ENCODE peak calls at places on chromosomes 3 and 15, in six cellular contexts. B is hepatocyte, Q is mucosa of descending colon, L is psoas muscle, O is non-pigmented ciliary epithelial cell, W is left cardiac atrium. E is an unnamed sample.
A peak's percentile ranks its signal among the peaks of the same experiment; 100 is the strongest.

GRCh38 chr3:23807161-23808015 is 1.6 kb downstream of the UBE2E1 start:
- DNase-seq in B (peak; percentile 8), Q (no peak), L (no peak), O (no peak), W (no peak), E (peak; percentile 17)

GRCh38 chr15:66859688-66860253 is 157.7 kb downstream of the SMAD6 start:
- DNase-seq in B (no peak), Q (no peak), L (no peak), O (no peak), W (no peak), E (no peak)

GRCh38 chr3:126180477-126181397 is at the start of gene ALDH1L1:
- DNase-seq in B (peak; percentile 80), Q (peak; percentile 68), L (peak; percentile 88), O (no peak), W (peak; percentile 84), E (no peak)

GRCh38 chr3:30553641-30554316 is 52.6 kb upstream of the TGFBR2 start:
- DNase-seq in B (no peak), Q (no peak), L (no peak), O (no peak), W (no peak), E (no peak)

GRCh38 chr15:74614744-74615312 is 808 bp upstream of the CLK3 start:
- DNase-seq in B (peak; percentile 93), Q (peak; percentile 93), L (peak; percentile 88), O (no peak), W (peak; percentile 89), E (peak; percentile 76)

GRCh38 chr15:90264649-90265048 is 823 bp upstream of the NGRN start:
- DNase-seq in B (peak; percentile 17), Q (no peak), L (no peak), O (no peak), W (no peak), E (peak; percentile 94)

GRCh38 chr3:175729466-175729865 is 870.3 kb downstream of the NAALADL2 start:
- DNase-seq in B (no peak), Q (no peak), L (no peak), O (no peak), W (no peak), E (no peak)

GRCh38 chr15:45891766-45892165 is 256.9 kb downstream of the SQOR start:
- DNase-seq in B (peak; percentile 54), Q (no peak), L (no peak), O (no peak), W (no peak), E (no peak)

GRCh38 chr3:129793356-129793755 is 100.2 kb downstream of the TMCC1 start:
- DNase-seq in B (peak; percentile 3), Q (no peak), L (no peak), O (no peak), W (no peak), E (no peak)

GRCh38 chr15:34436956-34437442 is 609 bp downstream of the GOLGA8A start:
- DNase-seq in B (peak; percentile 65), Q (peak; percentile 61), L (no peak), O (no peak), W (peak; percentile 39), E (peak; percentile 27)

GRCh38 chr3:119891944-119892721 is 110.2 kb downstream of the NR1I2 start:
- DNase-seq in B (peak; percentile 68), Q (no peak), L (no peak), O (no peak), W (no peak), E (peak; percentile 80)

GRCh38 chr3:128919988-128920387 is 40.6 kb downstream of the ACAD9 start:
- DNase-seq in B (no peak), Q (no peak), L (no peak), O (no peak), W (no peak), E (no peak)

GRCh38 chr3:57094011-57094535 is 33.6 kb downstream of the SPATA12 start:
- DNase-seq in B (no peak), Q (no peak), L (no peak), O (no peak), W (no peak), E (no peak)

GRCh38 chr15:70856177-70856883 is 2.4 kb upstream of the LARP6 start:
- DNase-seq in B (no peak), Q (no peak), L (no peak), O (no peak), W (no peak), E (no peak)

GRCh38 chr15:91879148-91879547 is 25.6 kb downstream of the SLCO3A1 start:
- DNase-seq in B (no peak), Q (no peak), L (no peak), O (no peak), W (no peak), E (no peak)

GRCh38 chr3:37554364-37554763 is 307.3 kb upstream of the CTDSPL start:
- DNase-seq in B (no peak), Q (no peak), L (no peak), O (no peak), W (no peak), E (no peak)

GRCh38 chr3:36874351-36874874 is 70.4 kb downstream of the TRANK1 start:
- DNase-seq in B (no peak), Q (no peak), L (no peak), O (no peak), W (no peak), E (no peak)

GRCh38 chr3:160618878-160619277 is 53.5 kb upstream of the KPNA4 start:
- DNase-seq in B (no peak), Q (no peak), L (no peak), O (no peak), W (no peak), E (no peak)

GRCh38 chr3:150495149-150495548 is 51.1 kb downstream of the SERP1 start:
- DNase-seq in B (peak; percentile 15), Q (no peak), L (no peak), O (no peak), W (no peak), E (no peak)

GRCh38 chr15:27408428-27408827 is 437.4 kb downstream of the GABRG3 start:
- DNase-seq in B (no peak), Q (no peak), L (no peak), O (no peak), W (no peak), E (no peak)

GRCh38 chr15:67691450-67691849 is 133.9 kb upstream of the SKOR1 start:
- DNase-seq in B (no peak), Q (no peak), L (no peak), O (no peak), W (no peak), E (no peak)

GRCh38 chr3:119222400-119222799 is 18.3 kb downstream of the B4GALT4 start:
- DNase-seq in B (no peak), Q (no peak), L (no peak), O (no peak), W (no peak), E (no peak)

GRCh38 chr3:194870394-194871110 is 184.9 kb downstream of the FAM43A start:
- DNase-seq in B (peak; percentile 76), Q (no peak), L (no peak), O (no peak), W (no peak), E (peak; percentile 57)

GRCh38 chr15:77905301-77905920 is 172.1 kb downstream of the TBC1D2B start:
- DNase-seq in B (no peak), Q (no peak), L (no peak), O (no peak), W (no peak), E (no peak)

GRCh38 chr3:42101048-42101447 is 9.9 kb downstream of the TRAK1 start:
- DNase-seq in B (no peak), Q (no peak), L (peak; percentile 55), O (no peak), W (peak; percentile 61), E (no peak)

GRCh38 chr15:59917504-59918157 is 86.5 kb upstream of the FOXB1 start:
- DNase-seq in B (peak; percentile 85), Q (peak; percentile 53), L (peak; percentile 14), O (no peak), W (peak; percentile 49), E (peak; percentile 75)

GRCh38 chr3:123610331-123610730 is 25.5 kb upstream of the HACD2 start:
- DNase-seq in B (no peak), Q (no peak), L (no peak), O (no peak), W (no peak), E (no peak)

GRCh38 chr15:93706476-93706875 is 524.9 kb upstream of the MCTP2 start:
- DNase-seq in B (no peak), Q (no peak), L (no peak), O (no peak), W (no peak), E (no peak)

GRCh38 chr15:31964586-31965307 is 65.6 kb upstream of the CHRNA7 start:
- DNase-seq in B (no peak), Q (no peak), L (no peak), O (no peak), W (no peak), E (no peak)

GRCh38 chr15:25053000-25053815 is 98.4 kb downstream of the SNRPN start:
- DNase-seq in B (no peak), Q (peak; percentile 8), L (no peak), O (no peak), W (no peak), E (no peak)

GRCh38 chr3:184360834-184361531 is 422 bp downstream of the CLCN2 start:
- DNase-seq in B (no peak), Q (peak; percentile 68), L (no peak), O (no peak), W (no peak), E (peak; percentile 21)

GRCh38 chr3:125334675-125335560 is 40.2 kb downstream of the ZNF148 start:
- DNase-seq in B (no peak), Q (no peak), L (no peak), O (no peak), W (no peak), E (no peak)

GRCh38 chr3:48826451-48826850 is 21.2 kb downstream of the PRKAR2A start:
- DNase-seq in B (no peak), Q (no peak), L (no peak), O (peak; percentile 81), W (no peak), E (no peak)